ENCODE peak calls at places on chromosomes 13 and 19, in nine cellular contexts. One of them, this sample, is unnamed.

GRCh38 chr13:49840667-49841066 is 48.2 kb upstream of the KPNA3 start:
- DNase-seq in stimulated activated naive CD4-positive, alpha-beta T cell: no peak
- DNase-seq in AG08395: no peak
- DNase-seq in BJ: no peak
- DNase-seq in activated CD4-positive, alpha-beta T cell treated with anti-CD3 and anti-CD28 coated beads, Interleukin-2, amount 50 U/mL, for 48 hours: no peak
- DNase-seq in activated naive CD8-positive, alpha-beta T cell treated with anti-CD3 and anti-CD28 coated beads, Interleukin-2, amount 50 U/mL, for 24 hours: no peak
- DNase-seq in endothelial cell: no peak
- DNase-seq in NCI-H1417: no peak
- DNase-seq in stimulated activated CD8-positive, alpha-beta memory T cell treated with anti-CD3 and anti-CD28 coated beads, Interleukin-2, amount 100 ng/mL, for 1 hour: no peak
- DNase-seq in this sample: no peak

GRCh38 chr19:44576843-44577565 is 36.4 kb upstream of the IGSF23 start:
- DNase-seq in AG08395: no peak
- DNase-seq in NCI-H1417: no peak
- DNase-seq in endothelial cell: peak
- DNase-seq in activated naive CD8-positive, alpha-beta T cell treated with anti-CD3 and anti-CD28 coated beads, Interleukin-2, amount 50 U/mL, for 24 hours: peak
- DNase-seq in BJ: no peak
- DNase-seq in stimulated activated CD8-positive, alpha-beta memory T cell treated with anti-CD3 and anti-CD28 coated beads, Interleukin-2, amount 100 ng/mL, for 1 hour: no peak
- DNase-seq in stimulated activated naive CD4-positive, alpha-beta T cell: peak
- DNase-seq in activated CD4-positive, alpha-beta T cell treated with anti-CD3 and anti-CD28 coated beads, Interleukin-2, amount 50 U/mL, for 48 hours: peak
- DNase-seq in this sample: no peak

GRCh38 chr19:29741776-29742175 is 26.7 kb upstream of the C19orf12 start:
- DNase-seq in AG08395: no peak
- DNase-seq in endothelial cell: no peak
- DNase-seq in stimulated activated CD8-positive, alpha-beta memory T cell treated with anti-CD3 and anti-CD28 coated beads, Interleukin-2, amount 100 ng/mL, for 1 hour: no peak
- DNase-seq in NCI-H1417: no peak
- DNase-seq in stimulated activated naive CD4-positive, alpha-beta T cell: no peak
- DNase-seq in BJ: no peak
- DNase-seq in activated CD4-positive, alpha-beta T cell treated with anti-CD3 and anti-CD28 coated beads, Interleukin-2, amount 50 U/mL, for 48 hours: no peak
- DNase-seq in activated naive CD8-positive, alpha-beta T cell treated with anti-CD3 and anti-CD28 coated beads, Interleukin-2, amount 50 U/mL, for 24 hours: no peak
- DNase-seq in this sample: no peak

GRCh38 chr19:46736544-46737274 is 9.1 kb upstream of the FKRP start:
- DNase-seq in activated naive CD8-positive, alpha-beta T cell treated with anti-CD3 and anti-CD28 coated beads, Interleukin-2, amount 50 U/mL, for 24 hours: no peak
- DNase-seq in stimulated activated naive CD4-positive, alpha-beta T cell: no peak
- DNase-seq in NCI-H1417: no peak
- DNase-seq in stimulated activated CD8-positive, alpha-beta memory T cell treated with anti-CD3 and anti-CD28 coated beads, Interleukin-2, amount 100 ng/mL, for 1 hour: no peak
- DNase-seq in AG08395: peak
- DNase-seq in endothelial cell: no peak
- DNase-seq in activated CD4-positive, alpha-beta T cell treated with anti-CD3 and anti-CD28 coated beads, Interleukin-2, amount 50 U/mL, for 48 hours: no peak
- DNase-seq in BJ: no peak
- DNase-seq in this sample: no peak

GRCh38 chr13:101026736-101027398 is 352.3 kb upstream of the TMTC4 start:
- DNase-seq in NCI-H1417: no peak
- DNase-seq in activated naive CD8-positive, alpha-beta T cell treated with anti-CD3 and anti-CD28 coated beads, Interleukin-2, amount 50 U/mL, for 24 hours: no peak
- DNase-seq in stimulated activated naive CD4-positive, alpha-beta T cell: no peak
- DNase-seq in stimulated activated CD8-positive, alpha-beta memory T cell treated with anti-CD3 and anti-CD28 coated beads, Interleukin-2, amount 100 ng/mL, for 1 hour: no peak
- DNase-seq in endothelial cell: no peak
- DNase-seq in activated CD4-positive, alpha-beta T cell treated with anti-CD3 and anti-CD28 coated beads, Interleukin-2, amount 50 U/mL, for 48 hours: no peak
- DNase-seq in BJ: no peak
- DNase-seq in AG08395: no peak
- DNase-seq in this sample: no peak

GRCh38 chr19:52176574-52176973 is 5.2 kb upstream of the ZNF836 start:
- DNase-seq in AG08395: no peak
- DNase-seq in stimulated activated naive CD4-positive, alpha-beta T cell: no peak
- DNase-seq in endothelial cell: no peak
- DNase-seq in activated naive CD8-positive, alpha-beta T cell treated with anti-CD3 and anti-CD28 coated beads, Interleukin-2, amount 50 U/mL, for 24 hours: no peak
- DNase-seq in stimulated activated CD8-positive, alpha-beta memory T cell treated with anti-CD3 and anti-CD28 coated beads, Interleukin-2, amount 100 ng/mL, for 1 hour: no peak
- DNase-seq in BJ: no peak
- DNase-seq in NCI-H1417: no peak
- DNase-seq in activated CD4-positive, alpha-beta T cell treated with anti-CD3 and anti-CD28 coated beads, Interleukin-2, amount 50 U/mL, for 48 hours: no peak
- DNase-seq in this sample: no peak

GRCh38 chr19:31664096-31664495 is 314.9 kb upstream of the TSHZ3 start:
- DNase-seq in NCI-H1417: no peak
- DNase-seq in activated CD4-positive, alpha-beta T cell treated with anti-CD3 and anti-CD28 coated beads, Interleukin-2, amount 50 U/mL, for 48 hours: no peak
- DNase-seq in stimulated activated CD8-positive, alpha-beta memory T cell treated with anti-CD3 and anti-CD28 coated beads, Interleukin-2, amount 100 ng/mL, for 1 hour: no peak
- DNase-seq in activated naive CD8-positive, alpha-beta T cell treated with anti-CD3 and anti-CD28 coated beads, Interleukin-2, amount 50 U/mL, for 24 hours: no peak
- DNase-seq in BJ: no peak
- DNase-seq in stimulated activated naive CD4-positive, alpha-beta T cell: no peak
- DNase-seq in AG08395: no peak
- DNase-seq in endothelial cell: no peak
- DNase-seq in this sample: no peak

GRCh38 chr19:2032296-2032941 is 16.9 kb upstream of the BTBD2 start:
- DNase-seq in stimulated activated CD8-positive, alpha-beta memory T cell treated with anti-CD3 and anti-CD28 coated beads, Interleukin-2, amount 100 ng/mL, for 1 hour: no peak
- DNase-seq in activated CD4-positive, alpha-beta T cell treated with anti-CD3 and anti-CD28 coated beads, Interleukin-2, amount 50 U/mL, for 48 hours: peak
- DNase-seq in BJ: peak
- DNase-seq in endothelial cell: peak
- DNase-seq in NCI-H1417: peak
- DNase-seq in activated naive CD8-positive, alpha-beta T cell treated with anti-CD3 and anti-CD28 coated beads, Interleukin-2, amount 50 U/mL, for 24 hours: peak
- DNase-seq in AG08395: peak
- DNase-seq in stimulated activated naive CD4-positive, alpha-beta T cell: peak
- DNase-seq in this sample: peak

GRCh38 chr19:43782689-43783231 is 2.0 kb upstream of the KCNN4 start:
- DNase-seq in NCI-H1417: no peak
- DNase-seq in activated naive CD8-positive, alpha-beta T cell treated with anti-CD3 and anti-CD28 coated beads, Interleukin-2, amount 50 U/mL, for 24 hours: peak
- DNase-seq in stimulated activated naive CD4-positive, alpha-beta T cell: no peak
- DNase-seq in stimulated activated CD8-positive, alpha-beta memory T cell treated with anti-CD3 and anti-CD28 coated beads, Interleukin-2, amount 100 ng/mL, for 1 hour: no peak
- DNase-seq in endothelial cell: no peak
- DNase-seq in activated CD4-positive, alpha-beta T cell treated with anti-CD3 and anti-CD28 coated beads, Interleukin-2, amount 50 U/mL, for 48 hours: peak
- DNase-seq in AG08395: no peak
- DNase-seq in BJ: no peak
- DNase-seq in this sample: no peak

GRCh38 chr19:1270168-1270853 is 1.2 kb downstream of the CIRBP start:
- DNase-seq in endothelial cell: no peak
- DNase-seq in stimulated activated naive CD4-positive, alpha-beta T cell: peak
- DNase-seq in activated naive CD8-positive, alpha-beta T cell treated with anti-CD3 and anti-CD28 coated beads, Interleukin-2, amount 50 U/mL, for 24 hours: no peak
- DNase-seq in AG08395: no peak
- DNase-seq in NCI-H1417: no peak
- DNase-seq in activated CD4-positive, alpha-beta T cell treated with anti-CD3 and anti-CD28 coated beads, Interleukin-2, amount 50 U/mL, for 48 hours: peak
- DNase-seq in stimulated activated CD8-positive, alpha-beta memory T cell treated with anti-CD3 and anti-CD28 coated beads, Interleukin-2, amount 100 ng/mL, for 1 hour: no peak
- DNase-seq in BJ: no peak
- DNase-seq in this sample: no peak

GRCh38 chr19:35000647-35001501 is 751 bp downstream of the GRAMD1A start:
- DNase-seq in AG08395: peak
- DNase-seq in stimulated activated CD8-positive, alpha-beta memory T cell treated with anti-CD3 and anti-CD28 coated beads, Interleukin-2, amount 100 ng/mL, for 1 hour: no peak
- DNase-seq in stimulated activated naive CD4-positive, alpha-beta T cell: peak
- DNase-seq in endothelial cell: peak
- DNase-seq in activated CD4-positive, alpha-beta T cell treated with anti-CD3 and anti-CD28 coated beads, Interleukin-2, amount 50 U/mL, for 48 hours: peak
- DNase-seq in NCI-H1417: no peak
- DNase-seq in BJ: no peak
- DNase-seq in activated naive CD8-positive, alpha-beta T cell treated with anti-CD3 and anti-CD28 coated beads, Interleukin-2, amount 50 U/mL, for 24 hours: peak
- DNase-seq in this sample: no peak

GRCh38 chr13:105037064-105037463 is 1498.4 kb downstream of the EFNB2 start:
- DNase-seq in NCI-H1417: no peak
- DNase-seq in endothelial cell: no peak
- DNase-seq in BJ: no peak
- DNase-seq in activated naive CD8-positive, alpha-beta T cell treated with anti-CD3 and anti-CD28 coated beads, Interleukin-2, amount 50 U/mL, for 24 hours: no peak
- DNase-seq in AG08395: no peak
- DNase-seq in activated CD4-positive, alpha-beta T cell treated with anti-CD3 and anti-CD28 coated beads, Interleukin-2, amount 50 U/mL, for 48 hours: no peak
- DNase-seq in stimulated activated CD8-positive, alpha-beta memory T cell treated with anti-CD3 and anti-CD28 coated beads, Interleukin-2, amount 100 ng/mL, for 1 hour: no peak
- DNase-seq in stimulated activated naive CD4-positive, alpha-beta T cell: no peak
- DNase-seq in this sample: no peak

GRCh38 chr13:32407854-32408253 is 20.1 kb downstream of the N4BP2L1 start:
- DNase-seq in BJ: no peak
- DNase-seq in endothelial cell: no peak
- DNase-seq in stimulated activated naive CD4-positive, alpha-beta T cell: no peak
- DNase-seq in AG08395: no peak
- DNase-seq in stimulated activated CD8-positive, alpha-beta memory T cell treated with anti-CD3 and anti-CD28 coated beads, Interleukin-2, amount 100 ng/mL, for 1 hour: no peak
- DNase-seq in NCI-H1417: no peak
- DNase-seq in activated naive CD8-positive, alpha-beta T cell treated with anti-CD3 and anti-CD28 coated beads, Interleukin-2, amount 50 U/mL, for 24 hours: no peak
- DNase-seq in activated CD4-positive, alpha-beta T cell treated with anti-CD3 and anti-CD28 coated beads, Interleukin-2, amount 50 U/mL, for 48 hours: peak
- DNase-seq in this sample: no peak

GRCh38 chr19:47357788-47358680 is 8.9 kb downstream of the DHX34 start:
- DNase-seq in activated CD4-positive, alpha-beta T cell treated with anti-CD3 and anti-CD28 coated beads, Interleukin-2, amount 50 U/mL, for 48 hours: no peak
- DNase-seq in activated naive CD8-positive, alpha-beta T cell treated with anti-CD3 and anti-CD28 coated beads, Interleukin-2, amount 50 U/mL, for 24 hours: no peak
- DNase-seq in BJ: no peak
- DNase-seq in NCI-H1417: no peak
- DNase-seq in AG08395: no peak
- DNase-seq in endothelial cell: peak
- DNase-seq in stimulated activated naive CD4-positive, alpha-beta T cell: no peak
- DNase-seq in stimulated activated CD8-positive, alpha-beta memory T cell treated with anti-CD3 and anti-CD28 coated beads, Interleukin-2, amount 100 ng/mL, for 1 hour: no peak
- DNase-seq in this sample: no peak

GRCh38 chr13:94061316-94061715 is 418.2 kb downstream of the DCT start:
- DNase-seq in stimulated activated CD8-positive, alpha-beta memory T cell treated with anti-CD3 and anti-CD28 coated beads, Interleukin-2, amount 100 ng/mL, for 1 hour: no peak
- DNase-seq in AG08395: peak
- DNase-seq in BJ: peak
- DNase-seq in NCI-H1417: no peak
- DNase-seq in activated CD4-positive, alpha-beta T cell treated with anti-CD3 and anti-CD28 coated beads, Interleukin-2, amount 50 U/mL, for 48 hours: no peak
- DNase-seq in activated naive CD8-positive, alpha-beta T cell treated with anti-CD3 and anti-CD28 coated beads, Interleukin-2, amount 50 U/mL, for 24 hours: no peak
- DNase-seq in stimulated activated naive CD4-positive, alpha-beta T cell: no peak
- DNase-seq in endothelial cell: no peak
- DNase-seq in this sample: no peak

GRCh38 chr19:44684892-44685847 is 13.8 kb upstream of the CEACAM16 start:
- DNase-seq in stimulated activated CD8-positive, alpha-beta memory T cell treated with anti-CD3 and anti-CD28 coated beads, Interleukin-2, amount 100 ng/mL, for 1 hour: no peak
- DNase-seq in NCI-H1417: no peak
- DNase-seq in activated CD4-positive, alpha-beta T cell treated with anti-CD3 and anti-CD28 coated beads, Interleukin-2, amount 50 U/mL, for 48 hours: no peak
- DNase-seq in AG08395: peak
- DNase-seq in endothelial cell: no peak
- DNase-seq in BJ: peak
- DNase-seq in stimulated activated naive CD4-positive, alpha-beta T cell: no peak
- DNase-seq in activated naive CD8-positive, alpha-beta T cell treated with anti-CD3 and anti-CD28 coated beads, Interleukin-2, amount 50 U/mL, for 24 hours: peak
- DNase-seq in this sample: no peak

GRCh38 chr13:23867027-23867491 is 22.1 kb downstream of the MIPEP start:
- DNase-seq in stimulated activated CD8-positive, alpha-beta memory T cell treated with anti-CD3 and anti-CD28 coated beads, Interleukin-2, amount 100 ng/mL, for 1 hour: no peak
- DNase-seq in endothelial cell: no peak
- DNase-seq in NCI-H1417: no peak
- DNase-seq in stimulated activated naive CD4-positive, alpha-beta T cell: no peak
- DNase-seq in AG08395: peak
- DNase-seq in BJ: no peak
- DNase-seq in activated naive CD8-positive, alpha-beta T cell treated with anti-CD3 and anti-CD28 coated beads, Interleukin-2, amount 50 U/mL, for 24 hours: no peak
- DNase-seq in activated CD4-positive, alpha-beta T cell treated with anti-CD3 and anti-CD28 coated beads, Interleukin-2, amount 50 U/mL, for 48 hours: no peak
- DNase-seq in this sample: no peak

GRCh38 chr19:15136234-15136954 is 29.2 kb downstream of the SYDE1 start:
- DNase-seq in BJ: no peak
- DNase-seq in stimulated activated CD8-positive, alpha-beta memory T cell treated with anti-CD3 and anti-CD28 coated beads, Interleukin-2, amount 100 ng/mL, for 1 hour: no peak
- DNase-seq in endothelial cell: no peak
- DNase-seq in AG08395: peak
- DNase-seq in stimulated activated naive CD4-positive, alpha-beta T cell: no peak
- DNase-seq in activated CD4-positive, alpha-beta T cell treated with anti-CD3 and anti-CD28 coated beads, Interleukin-2, amount 50 U/mL, for 48 hours: no peak
- DNase-seq in NCI-H1417: no peak
- DNase-seq in activated naive CD8-positive, alpha-beta T cell treated with anti-CD3 and anti-CD28 coated beads, Interleukin-2, amount 50 U/mL, for 24 hours: no peak
- DNase-seq in this sample: no peak

GRCh38 chr13:97192166-97192565 is 30.0 kb upstream of the MBNL2 start:
- DNase-seq in activated CD4-positive, alpha-beta T cell treated with anti-CD3 and anti-CD28 coated beads, Interleukin-2, amount 50 U/mL, for 48 hours: no peak
- DNase-seq in stimulated activated naive CD4-positive, alpha-beta T cell: no peak
- DNase-seq in stimulated activated CD8-positive, alpha-beta memory T cell treated with anti-CD3 and anti-CD28 coated beads, Interleukin-2, amount 100 ng/mL, for 1 hour: no peak
- DNase-seq in NCI-H1417: no peak
- DNase-seq in endothelial cell: no peak
- DNase-seq in AG08395: no peak
- DNase-seq in BJ: no peak
- DNase-seq in activated naive CD8-positive, alpha-beta T cell treated with anti-CD3 and anti-CD28 coated beads, Interleukin-2, amount 50 U/mL, for 24 hours: no peak
- DNase-seq in this sample: no peak

GRCh38 chr19:2235396-2236284 is 489 bp downstream of the PLEKHJ1 start:
- DNase-seq in activated CD4-positive, alpha-beta T cell treated with anti-CD3 and anti-CD28 coated beads, Interleukin-2, amount 50 U/mL, for 48 hours: peak
- DNase-seq in stimulated activated CD8-positive, alpha-beta memory T cell treated with anti-CD3 and anti-CD28 coated beads, Interleukin-2, amount 100 ng/mL, for 1 hour: no peak
- DNase-seq in NCI-H1417: peak
- DNase-seq in endothelial cell: no peak
- DNase-seq in stimulated activated naive CD4-positive, alpha-beta T cell: no peak
- DNase-seq in activated naive CD8-positive, alpha-beta T cell treated with anti-CD3 and anti-CD28 coated beads, Interleukin-2, amount 50 U/mL, for 24 hours: peak
- DNase-seq in BJ: no peak
- DNase-seq in AG08395: no peak
- DNase-seq in this sample: no peak

GRCh38 chr19:49432141-49433073 is 7.2 kb downstream of the GFY start:
- DNase-seq in endothelial cell: no peak
- DNase-seq in NCI-H1417: no peak
- DNase-seq in stimulated activated CD8-positive, alpha-beta memory T cell treated with anti-CD3 and anti-CD28 coated beads, Interleukin-2, amount 100 ng/mL, for 1 hour: no peak
- DNase-seq in stimulated activated naive CD4-positive, alpha-beta T cell: no peak
- DNase-seq in BJ: no peak
- DNase-seq in activated naive CD8-positive, alpha-beta T cell treated with anti-CD3 and anti-CD28 coated beads, Interleukin-2, amount 50 U/mL, for 24 hours: no peak
- DNase-seq in AG08395: no peak
- DNase-seq in activated CD4-positive, alpha-beta T cell treated with anti-CD3 and anti-CD28 coated beads, Interleukin-2, amount 50 U/mL, for 48 hours: peak
- DNase-seq in this sample: no peak

GRCh38 chr13:73054712-73055111 is 4.1 kb upstream of the KLF5 start:
- DNase-seq in activated CD4-positive, alpha-beta T cell treated with anti-CD3 and anti-CD28 coated beads, Interleukin-2, amount 50 U/mL, for 48 hours: no peak
- DNase-seq in BJ: no peak
- DNase-seq in stimulated activated naive CD4-positive, alpha-beta T cell: no peak
- DNase-seq in stimulated activated CD8-positive, alpha-beta memory T cell treated with anti-CD3 and anti-CD28 coated beads, Interleukin-2, amount 100 ng/mL, for 1 hour: no peak
- DNase-seq in NCI-H1417: peak
- DNase-seq in activated naive CD8-positive, alpha-beta T cell treated with anti-CD3 and anti-CD28 coated beads, Interleukin-2, amount 50 U/mL, for 24 hours: no peak
- DNase-seq in endothelial cell: no peak
- DNase-seq in AG08395: no peak
- DNase-seq in this sample: no peak